ENCODE peak calls at places on chromosome 7, in six cellular contexts. G is GM12891, W is GM12878, B is H1, I is K562, E is HepG2. J is an unnamed sample.

GRCh38 chr7:141220263-141220662 is 146.4 kb downstream of the TMEM178B start:
- DNase-seq in G (no peak), W (no peak), B (no peak), I (peak; percentile 77), E (peak; percentile 12), J (no peak)

GRCh38 chr7:92669616-92670153 is 79.5 kb upstream of the FAM133B start:
- DNase-seq in G (no peak), W (no peak), B (no peak), I (no peak), E (no peak), J (no peak)

GRCh38 chr7:100745184-100745583 is 11.8 kb downstream of the ZAN start:
- DNase-seq in G (no peak), W (no peak), B (no peak), I (peak; percentile 76), E (no peak), J (no peak)

GRCh38 chr7:67842571-67842970 is 845.9 kb downstream of the TYW1 start:
- DNase-seq in G (no peak), W (no peak), B (no peak), I (no peak), E (no peak), J (no peak)

GRCh38 chr7:4069268-4070095 is 612.6 kb upstream of the FOXK1 start:
- DNase-seq in G (no peak), W (no peak), B (no peak), I (no peak), E (no peak), J (no peak)

GRCh38 chr7:137877301-137877700 is 30.5 kb upstream of the DGKI start:
- DNase-seq in G (no peak), W (no peak), B (no peak), I (no peak), E (no peak), J (no peak)

GRCh38 chr7:84009051-84009450 is 185.5 kb downstream of the SEMA3A start:
- DNase-seq in G (no peak), W (no peak), B (no peak), I (no peak), E (no peak), J (no peak)

GRCh38 chr7:143018931-143019330 is 8.0 kb downstream of the OR9A2 start:
- DNase-seq in G (no peak), W (no peak), B (no peak), I (no peak), E (no peak), J (no peak)

GRCh38 chr7:49638166-49638565 is 135.3 kb upstream of the VWC2 start:
- DNase-seq in G (no peak), W (no peak), B (no peak), I (no peak), E (no peak), J (no peak)

GRCh38 chr7:70006411-70006920 is 408.2 kb downstream of the AUTS2 start:
- DNase-seq in G (no peak), W (no peak), B (no peak), I (no peak), E (no peak), J (no peak)
- TF ChIP-seq TAF1 in G (no peak), W (no peak), B (no peak), I (no peak), E (no peak), J (no peak)

GRCh38 chr7:55969391-55969790 is 5.0 kb downstream of the NIPSNAP2 start:
- DNase-seq in G (no peak), W (no peak), B (no peak), I (no peak), E (no peak), J (no peak)

GRCh38 chr7:55966851-55967250 is 2.5 kb downstream of the NIPSNAP2 start:
- DNase-seq in G (no peak), W (no peak), B (no peak), I (no peak), E (no peak), J (no peak)

GRCh38 chr7:55970561-55970960 is 6.2 kb downstream of the NIPSNAP2 start:
- DNase-seq in G (no peak), W (no peak), B (no peak), I (no peak), E (no peak), J (no peak)

GRCh38 chr7:55973747-55974250 is 9.4 kb downstream of the NIPSNAP2 start:
- DNase-seq in G (no peak), W (no peak), B (no peak), I (no peak), E (no peak), J (no peak)

GRCh38 chr7:55971045-55971444 is 6.7 kb downstream of the NIPSNAP2 start:
- DNase-seq in G (no peak), W (no peak), B (no peak), I (no peak), E (no peak), J (no peak)
- TF ChIP-seq POLR2A in G (no peak), W (no peak), B (no peak), I (no peak), E (no peak), J (no peak)

DNA sequence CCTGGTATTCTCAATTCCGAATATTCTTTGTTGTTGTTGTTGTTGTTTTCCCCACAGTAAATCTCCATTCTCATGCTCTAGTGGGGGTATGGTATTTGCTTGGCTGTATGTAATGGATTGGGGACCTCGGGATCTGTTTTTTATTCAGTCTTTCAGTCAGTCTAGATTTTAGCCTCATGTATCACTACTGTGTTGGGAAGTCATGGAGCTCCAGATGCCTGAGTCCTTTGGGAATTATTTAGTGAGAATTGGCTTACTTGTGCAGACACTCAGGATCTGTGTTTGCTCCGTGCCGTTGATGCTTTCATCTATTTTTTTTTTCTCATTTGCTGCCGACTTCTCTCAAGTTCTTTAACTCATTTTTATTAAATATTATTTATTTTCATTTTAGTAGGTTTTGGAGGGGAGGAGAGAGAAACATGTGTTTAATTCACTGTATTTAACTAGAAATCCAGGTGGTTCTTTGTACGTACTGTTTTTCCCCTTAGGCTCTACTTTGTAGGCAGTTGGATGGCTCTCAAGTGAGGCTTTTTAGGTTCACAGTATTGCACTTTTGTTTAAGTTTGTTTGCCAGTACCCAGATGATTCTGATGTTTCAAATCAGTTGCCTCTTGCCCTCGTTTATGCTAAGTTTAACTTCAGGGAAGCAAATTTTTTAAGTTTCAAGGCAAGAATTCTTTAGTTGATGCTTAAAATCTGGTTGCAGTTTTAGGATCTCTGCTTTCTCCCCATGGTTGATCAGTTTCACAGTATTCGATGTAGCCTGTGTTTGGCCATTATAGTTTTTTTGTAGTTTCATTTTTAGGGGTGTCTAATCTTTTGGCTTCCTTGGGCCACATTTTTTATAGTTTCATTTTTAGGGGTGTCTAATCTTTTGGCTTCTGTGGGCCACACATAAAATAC is 36.9 kb downstream of the ZNRF2 start:
- DNase-seq in G (no peak), W (peak; percentile 31), B (no peak), I (no peak), E (no peak), J (no peak)
- TF ChIP-seq TAF1 in G (no peak), W (no peak), B (no peak), I (no peak), E (no peak), J (no peak)

GRCh38 chr7:47573758-47574472 is 8.0 kb downstream of the TNS3 start:
- DNase-seq in G (no peak), W (no peak), B (no peak), I (no peak), E (peak; percentile 82), J (no peak)
- TF ChIP-seq POLR2A in G (no peak), W (no peak), B (no peak), I (no peak), E (no peak), J (no peak)

GRCh38 chr7:127654404-127655392 is 2.7 kb downstream of the SND1 start:
- DNase-seq in G (no peak), W (no peak), B (no peak), I (no peak), E (no peak), J (no peak)
- TF ChIP-seq TAF1 in G (no peak), W (no peak), B (no peak), I (no peak), E (no peak), J (no peak)

GRCh38 chr7:47505317-47506007 is 76.4 kb downstream of the TNS3 start:
- DNase-seq in G (no peak), W (no peak), B (no peak), I (no peak), E (no peak), J (no peak)

GRCh38 chr7:47504546-47505316 is 77.2 kb downstream of the TNS3 start:
- DNase-seq in G (no peak), W (no peak), B (no peak), I (no peak), E (no peak), J (no peak)

GRCh38 chr7:47502240-47502877 is 79.6 kb downstream of the TNS3 start:
- DNase-seq in G (no peak), W (no peak), B (no peak), I (no peak), E (no peak), J (no peak)

GRCh38 chr7:47501406-47501805 is 80.5 kb downstream of the TNS3 start:
- DNase-seq in G (no peak), W (no peak), B (no peak), I (no peak), E (no peak), J (no peak)

DNA sequence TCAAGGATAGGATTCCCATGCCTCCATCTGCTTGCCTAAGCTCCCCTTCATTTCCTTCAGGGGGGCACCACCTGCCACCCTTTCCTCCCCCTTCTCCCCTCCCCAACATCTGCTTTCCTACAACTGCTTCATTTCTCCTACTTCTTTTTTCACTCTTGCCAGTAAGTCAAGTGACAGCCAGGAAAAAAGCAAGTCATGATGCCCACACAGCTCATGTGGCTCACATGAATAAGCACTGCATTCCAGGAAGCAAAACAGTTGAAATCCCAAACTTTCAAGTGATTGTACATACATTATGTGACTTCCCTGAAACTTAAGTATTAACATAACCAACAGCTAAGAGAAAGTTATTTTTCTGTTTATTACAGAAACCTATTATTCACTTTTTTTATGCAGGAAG is 78.6 kb downstream of the TNS3 start:
- DNase-seq in G (no peak), W (no peak), B (no peak), I (no peak), E (no peak), J (no peak)
- TF ChIP-seq POLR2A in G (no peak), W (no peak), B (no peak), I (no peak), E (no peak), J (no peak)

DNA sequence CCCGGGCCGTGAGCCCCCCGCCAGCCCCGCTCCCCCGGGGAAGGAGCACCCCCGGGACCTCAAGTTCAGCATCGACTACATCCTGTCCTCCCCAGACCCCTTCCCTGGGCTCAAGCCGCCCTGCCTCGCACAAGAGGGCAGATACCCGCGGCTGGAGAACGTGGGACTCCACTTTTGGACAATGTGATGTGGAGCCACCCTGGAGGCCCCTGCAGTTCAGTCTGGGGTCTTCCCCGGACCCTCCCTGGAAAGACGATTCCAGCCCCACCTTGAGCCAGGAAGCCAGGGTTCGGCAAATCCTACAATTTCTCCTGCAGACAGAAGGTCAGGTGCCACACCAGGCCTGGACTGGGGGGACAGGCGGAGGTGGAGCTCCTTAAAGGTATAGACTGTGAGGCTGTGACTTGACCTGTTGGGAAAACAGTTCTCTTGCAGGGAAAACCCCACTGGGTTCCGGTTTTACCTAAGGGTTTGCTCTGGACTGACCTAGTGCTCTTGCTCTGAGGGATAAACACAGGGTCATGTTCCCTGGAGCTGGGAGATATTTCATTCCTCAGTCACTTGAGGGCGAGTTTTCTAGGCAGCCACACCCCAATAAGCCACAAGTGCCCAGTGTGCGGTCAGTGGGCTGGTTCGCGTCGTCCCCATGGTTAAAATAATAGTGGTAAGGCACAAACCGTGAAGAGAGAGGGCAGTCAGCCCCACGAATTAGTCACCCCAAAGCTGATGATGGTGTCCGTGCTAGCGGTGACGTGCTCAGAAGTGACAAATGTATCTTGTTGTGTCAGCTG is 1.5 kb downstream of the FOXL3 start:
- DNase-seq in G (no peak), W (no peak), B (no peak), I (no peak), E (no peak), J (no peak)
- TF ChIP-seq TAF1 in G (no peak), W (no peak), B (no peak), I (no peak), E (no peak), J (no peak)

GRCh38 chr7:99408347-99409191 is at the start of the genes BUD31 and PDAP1:
- DNase-seq in G (peak; percentile 91), W (peak; percentile 90), B (peak; percentile 85), I (peak; percentile 98), E (peak; percentile 91), J (peak; percentile 90)
- TF ChIP-seq POLR2A in G (peak; percentile 98), W (peak; percentile 88), B (peak; percentile 78), I (peak; percentile 93), E (peak; percentile 95), J (peak; percentile 98)

J was measured in GM12892.